ENCODE peak calls at places on chromosome 6, in nine cellular contexts. M is small intestine, E is left ventricle myocardium inferior, I is kidney epithelial cell, N is uterus, A is AG04450, L is cardiac muscle cell, Z is stomach, Q is right cardiac atrium. T is an unnamed sample. For H3K27me3, the result is how much of the 10 kb centered on the place peaks cover.

GRCh38 chr6:134049176-134049575 is 3.2 kb downstream of the SLC2A12 start:
- DNase-seq in M (no peak), E (no peak), I (no peak), N (no peak), A (no peak), L (no peak), Z (no peak), Q (no peak), T (no peak)

GRCh38 chr6:79373246-79373645 is 138.8 kb upstream of the HMGN3 start:
- DNase-seq in M (peak), E (no peak), I (no peak), N (no peak), A (no peak), L (no peak), Z (peak), Q (no peak), T (no peak)

GRCh38 chr6:40356242-40356910 is 230.8 kb downstream of the LRFN2 start:
- DNase-seq in M (no peak), E (no peak), I (no peak), N (no peak), A (no peak), L (no peak), Z (no peak), Q (no peak), T (peak)

GRCh38 chr6:33975631-33976424 is 170.1 kb downstream of the GRM4 start:
- DNase-seq in M (no peak), E (no peak), I (no peak), N (peak), A (no peak), L (no peak), Z (peak), Q (no peak), T (no peak)

GRCh38 chr6:5205877-5206840 is 54.6 kb downstream of the LYRM4 start:
- DNase-seq in M (no peak), E (peak), I (peak), N (peak), A (no peak), L (peak), Z (peak), Q (peak), T (peak)

GRCh38 chr6:71198908-71199307 is 89.7 kb upstream of the OGFRL1 start:
- DNase-seq in M (no peak), E (no peak), I (no peak), N (no peak), A (no peak), L (no peak), Z (no peak), Q (no peak), T (no peak)

GRCh38 chr6:81624443-81624842 is 128.0 kb downstream of the TENT5A start:
- DNase-seq in M (no peak), E (no peak), I (no peak), N (no peak), A (no peak), L (no peak), Z (no peak), Q (no peak), T (no peak)

GRCh38 chr6:71906813-71907212 is 20.5 kb downstream of the RIMS1 start:
- DNase-seq in M (no peak), E (no peak), I (no peak), N (no peak), A (no peak), L (no peak), Z (no peak), Q (no peak), T (no peak)

GRCh38 chr6:154482858-154483257 is 27.6 kb downstream of the CNKSR3 start:
- DNase-seq in M (no peak), E (no peak), I (no peak), N (peak), A (no peak), L (no peak), Z (no peak), Q (peak), T (no peak)

GRCh38 chr6:16199792-16200191 is 38.6 kb upstream of the GMPR start:
- DNase-seq in M (no peak), E (no peak), I (no peak), N (no peak), A (no peak), L (peak), Z (no peak), Q (peak), T (no peak)

GRCh38 chr6:157287247-157287850 is 36.0 kb downstream of the TMEM242 start:
- DNase-seq in M (no peak), E (no peak), I (no peak), N (no peak), A (no peak), L (no peak), Z (no peak), Q (no peak), T (no peak)

GRCh38 chr6:161498359-161498758 is 224.5 kb upstream of the AGPAT4 start:
- DNase-seq in M (peak), E (no peak), I (no peak), N (no peak), A (no peak), L (peak), Z (no peak), Q (no peak), T (peak)

GRCh38 chr6:150417899-150418824 is 49.4 kb downstream of the IYD start:
- DNase-seq in M (peak), E (no peak), I (peak), N (peak), A (peak), L (peak), Z (no peak), Q (no peak), T (peak)

GRCh38 chr6:24763578-24763977 is 11.2 kb upstream of the GMNN start:
- DNase-seq in M (peak), E (no peak), I (no peak), N (no peak), A (no peak), L (peak), Z (peak), Q (no peak), T (no peak)

GRCh38 chr6:135251964-135252429 is 70.9 kb downstream of the MYB start:
- DNase-seq in M (peak), E (no peak), I (no peak), N (no peak), A (no peak), L (no peak), Z (no peak), Q (no peak), T (no peak)

GRCh38 chr6:147507162-147508072 is 1.1 kb upstream of the SAMD5 start:
- DNase-seq in M (peak), E (peak), I (no peak), N (peak), A (no peak), L (peak), Z (no peak), Q (peak), T (peak)

GRCh38 chr6:100573169-100573568 is 108.4 kb upstream of the SIM1 start:
- DNase-seq in M (no peak), E (no peak), I (no peak), N (no peak), A (no peak), L (peak), Z (no peak), Q (no peak), T (peak)

GRCh38 chr6:168516941-168517741 is 76.2 kb downstream of the SMOC2 start:
- DNase-seq in M (no peak), E (no peak), I (no peak), N (no peak), A (no peak), L (no peak), Z (no peak), Q (no peak), T (no peak)

GRCh38 chr6:28380381-28380780 is 19.2 kb downstream of the ZSCAN12 start:
- DNase-seq in M (no peak), E (no peak), I (no peak), N (no peak), A (no peak), L (no peak), Z (no peak), Q (no peak), T (no peak)

GRCh38 chr6:136886110-136886509 is 36.0 kb upstream of the SLC35D3 start:
- DNase-seq in M (no peak), E (no peak), I (no peak), N (no peak), A (no peak), L (no peak), Z (no peak), Q (no peak), T (no peak)

GRCh38 chr6:45436544-45437440 is 59.1 kb upstream of the SUPT3H start:
- DNase-seq in M (peak), E (no peak), I (no peak), N (no peak), A (no peak), L (no peak), Z (no peak), Q (no peak), T (peak)

GRCh38 chr6:52457096-52457495 is 37.0 kb downstream of the EFHC1 start:
- DNase-seq in M (peak), E (no peak), I (no peak), N (no peak), A (no peak), L (no peak), Z (no peak), Q (no peak), T (no peak)

GRCh38 chr6:161204866-161205557 is 68.8 kb downstream of the AGPAT4 start:
- DNase-seq in M (no peak), E (no peak), I (no peak), N (no peak), A (no peak), L (no peak), Z (no peak), Q (no peak), T (peak)

GRCh38 chr6:35177139-35177538 is 36.0 kb upstream of the TCP11 start:
- DNase-seq in M (no peak), E (no peak), I (no peak), N (no peak), A (no peak), L (no peak), Z (no peak), Q (no peak), T (no peak)

GRCh38 chr6:22095886-22096285 is 200.9 kb downstream of the PRL start:
- DNase-seq in M (no peak), E (no peak), I (no peak), N (no peak), A (no peak), L (no peak), Z (no peak), Q (no peak), T (no peak)

GRCh38 chr6:48086187-48086586 is 24.8 kb downstream of the PTCHD4 start:
- DNase-seq in M (no peak), E (no peak), I (no peak), N (no peak), A (no peak), L (no peak), Z (no peak), Q (no peak), T (no peak)

GRCh38 chr6:92810913-92811312 is 608.4 kb downstream of the EPHA7 start:
- DNase-seq in M (peak), E (no peak), I (peak), N (no peak), A (peak), L (peak), Z (no peak), Q (no peak), T (peak)

GRCh38 chr6:35774116-35774794 is 2.1 kb upstream of the CLPSL2 start:
- DNase-seq in M (no peak), E (no peak), I (no peak), N (no peak), A (no peak), L (no peak), Z (no peak), Q (no peak), T (no peak)

GRCh38 chr6:99819853-99820252 is 174.2 kb downstream of the MCHR2 start:
- DNase-seq in M (no peak), E (no peak), I (no peak), N (no peak), A (no peak), L (no peak), Z (no peak), Q (no peak), T (no peak)

GRCh38 chr6:37409501-37409900 is 23.5 kb upstream of the CMTR1 start:
- DNase-seq in M (no peak), E (no peak), I (no peak), N (no peak), A (no peak), L (no peak), Z (no peak), Q (no peak), T (no peak)

GRCh38 chr6:37407948-37408347 is 25.1 kb upstream of the CMTR1 start:
- DNase-seq in M (no peak), E (no peak), I (no peak), N (no peak), A (no peak), L (no peak), Z (no peak), Q (no peak), T (no peak)

DNA sequence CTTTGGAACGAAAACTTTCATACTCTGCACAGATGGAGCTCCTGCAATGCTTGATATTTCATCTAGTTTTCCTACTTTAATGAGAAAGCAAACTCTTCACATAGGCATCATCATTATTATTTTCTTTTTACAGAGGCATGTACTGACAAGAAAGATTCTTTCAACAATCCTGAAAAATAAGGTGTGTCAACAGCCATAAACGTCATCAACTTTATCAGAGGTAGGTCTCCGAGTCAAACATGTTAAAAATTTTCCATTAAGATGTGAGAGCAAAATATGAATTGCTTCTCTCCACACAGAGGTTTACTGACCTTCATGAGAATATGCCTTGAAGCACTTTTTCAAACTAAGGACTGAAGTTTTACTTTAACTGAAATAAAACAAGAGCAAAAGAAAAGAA is 26.1 kb upstream of the CMTR1 start:
- DNase-seq in M (no peak), E (no peak), I (no peak), N (no peak), A (no peak), L (no peak), Z (no peak), Q (no peak), T (no peak)
- H3K4me3 ChIP-seq in M (no peak), E (no peak), I (no peak), N (no peak), A (no peak), L (no peak), Z (no peak), Q (no peak), T (no peak)

GRCh38 chr6:41454189-41454789 is 91.9 kb upstream of the FOXP4 start:
- DNase-seq in M (no peak), E (no peak), I (no peak), N (no peak), A (no peak), L (no peak), Z (no peak), Q (no peak), T (no peak)
- H3K27me3 ChIP-seq in M (under half), E (under half), I (under half), N (under half), A (under half), L (under half), Z (under half), Q (under half), T (under half)

GRCh38 chr6:142301421-142302391 is at the start of gene ADGRG6:
- DNase-seq in M (peak), E (peak), I (no peak), N (no peak), A (no peak), L (peak), Z (peak), Q (peak), T (peak)
- H3K4me3 ChIP-seq in M (peak), E (peak), I (peak), N (peak), A (peak), L (peak), Z (peak), Q (peak), T (peak)

DNA sequence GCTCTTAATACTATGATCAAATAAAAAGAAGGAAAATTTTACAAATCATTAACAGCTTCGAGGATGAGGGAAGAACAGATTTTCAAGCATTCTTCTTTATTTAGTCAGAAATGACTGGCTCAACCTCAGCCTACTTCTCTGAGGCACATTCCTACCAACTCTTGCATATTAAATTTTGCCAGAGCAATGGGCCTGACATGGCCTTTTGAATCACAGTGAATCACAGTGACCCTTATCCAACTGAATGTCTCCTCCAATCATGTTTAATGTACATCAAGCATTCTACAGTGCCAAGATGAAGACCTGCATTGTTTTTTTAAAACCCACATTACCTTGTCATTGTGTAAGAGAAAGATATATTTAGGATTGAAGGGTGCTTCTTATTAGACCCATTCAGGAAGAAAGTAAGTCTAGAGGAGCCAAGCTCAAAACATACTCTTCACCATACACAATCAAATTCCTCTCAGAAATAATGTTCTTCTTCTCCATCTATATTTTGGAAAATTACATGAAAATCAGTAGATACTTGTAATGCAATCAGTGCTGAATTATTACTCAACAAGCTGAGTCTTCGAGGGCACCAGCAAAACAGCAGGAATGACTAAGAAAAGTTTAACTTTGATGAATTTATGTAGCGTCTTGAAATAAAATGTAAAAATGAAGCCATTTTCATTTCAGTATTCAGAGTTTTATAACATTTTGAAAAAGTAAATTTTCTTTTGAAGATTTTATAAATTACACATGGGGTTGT is 44.1 kb upstream of the MOXD1 start:
- DNase-seq in M (no peak), E (no peak), I (peak), N (no peak), A (peak), L (no peak), Z (no peak), Q (no peak), T (peak)
- H3K27me3 ChIP-seq in M (under half), E (under half), I (under half), N (under half), A (under half), L (under half), Z (under half), Q (under half), T (under half)

DNA sequence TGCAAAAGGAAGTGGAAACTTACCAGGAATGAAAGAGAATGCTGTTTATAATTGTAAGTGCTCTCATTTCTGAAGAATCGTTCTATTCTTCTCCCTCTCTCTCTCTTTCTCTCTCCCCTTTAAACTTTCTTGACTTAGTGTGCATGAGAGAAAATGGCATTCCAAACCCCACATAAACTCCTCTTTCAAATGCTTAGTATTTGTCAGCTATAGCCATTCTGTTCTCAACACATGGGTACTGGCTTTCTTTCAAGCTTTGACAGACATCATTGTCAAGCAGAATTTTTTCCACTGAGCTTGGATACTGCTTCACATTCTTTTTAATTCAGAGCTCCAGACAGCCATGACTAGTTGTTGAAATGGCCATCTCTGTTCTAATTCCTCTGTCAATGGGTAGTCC is 51.1 kb upstream of the PREP start:
- DNase-seq in M (no peak), E (no peak), I (no peak), N (no peak), A (no peak), L (no peak), Z (no peak), Q (no peak), T (no peak)
- H3K4me3 ChIP-seq in M (no peak), E (no peak), I (no peak), N (no peak), A (no peak), L (no peak), Z (no peak), Q (no peak), T (no peak)

DNA sequence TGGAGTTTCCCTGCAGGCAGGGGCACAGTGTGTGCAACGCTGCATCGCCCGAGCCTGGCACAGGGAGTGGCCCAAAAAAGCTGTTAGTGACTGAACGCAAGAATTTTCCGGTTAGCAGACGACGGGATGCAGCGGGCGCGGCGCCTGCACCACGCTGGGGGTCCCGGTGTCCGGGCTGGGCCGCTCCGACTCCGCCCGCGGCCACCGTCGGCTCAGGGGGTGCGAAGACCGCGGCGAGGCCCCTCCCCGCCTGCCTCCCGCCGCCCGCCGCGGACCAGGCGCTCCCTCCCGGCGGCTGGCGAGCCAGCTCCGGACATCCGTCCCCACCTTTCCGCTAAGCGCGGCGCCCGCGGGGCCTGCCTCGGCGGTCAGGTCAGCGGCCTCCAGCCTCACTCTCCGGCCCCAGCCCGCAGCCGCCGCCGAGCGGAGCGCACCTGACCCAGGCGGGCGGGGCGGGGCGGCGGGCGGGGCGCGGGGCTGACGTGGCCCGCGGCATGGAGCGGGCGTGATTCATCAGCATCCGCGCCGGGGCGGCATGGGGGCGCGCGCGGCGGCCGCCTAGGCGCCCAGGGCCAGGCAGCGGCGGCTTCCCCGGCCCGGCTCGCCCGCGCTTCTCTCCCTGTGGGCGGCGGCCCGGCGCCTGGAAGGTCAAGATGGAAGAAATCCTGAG is at the start of gene ARFGEF3:
- DNase-seq in M (peak), E (peak), I (no peak), N (peak), A (no peak), L (peak), Z (peak), Q (peak), T (peak)
- H3K27me3 ChIP-seq in M (under half), E (under half), I (under half), N (under half), A (under half), L (half or more), Z (under half), Q (under half), T (under half)

T was measured in MG63.